ENCODE peak calls at places on chromosomes 1 and 21, in four cellular contexts. Y is HCT116, I is brain microvascular endothelial cell, T is IMR-90. D is an unnamed sample.

GRCh38 chr1:6889875-6890480 is 104.7 kb downstream of the CAMTA1 start:
- DNase-seq in Y (peak), I (peak), T (peak), D (no peak)

GRCh38 chr1:144551107-144551542 is 41.6 kb upstream of the PPIAL4F start:
- DNase-seq in Y (no peak), I (no peak), T (no peak), D (no peak)

GRCh38 chr21:42233067-42233981 is 14.4 kb downstream of the ABCG1 start:
- DNase-seq in Y (no peak), I (peak), T (peak), D (peak)

GRCh38 chr1:8396912-8397406 is 79.0 kb downstream of the SLC45A1 start:
- DNase-seq in Y (no peak), I (peak), T (peak), D (no peak)

GRCh38 chr21:31103571-31104265 is 65.4 kb upstream of the KRTAP19-8 start:
- DNase-seq in Y (no peak), I (no peak), T (no peak), D (no peak)

GRCh38 chr1:31241321-31241720 is 1.6 kb upstream of the NKAIN1 start:
- DNase-seq in Y (no peak), I (no peak), T (no peak), D (peak)

GRCh38 chr1:162056043-162056442 is 13.4 kb upstream of the NOS1AP start:
- DNase-seq in Y (peak), I (peak), T (peak), D (peak)

GRCh38 chr21:44353200-44353970 is at the start of gene TRPM2:
- DNase-seq in Y (no peak), I (no peak), T (no peak), D (peak)

GRCh38 chr1:208054485-208054884 is 143.6 kb upstream of the CD34 start:
- DNase-seq in Y (no peak), I (no peak), T (no peak), D (no peak)

GRCh38 chr1:93080424-93080823 is 1.3 kb downstream of the MTF2 start:
- DNase-seq in Y (peak), I (peak), T (peak), D (no peak)

GRCh38 chr21:38773108-38774061 is 32.3 kb upstream of the ETS2 start:
- DNase-seq in Y (peak), I (peak), T (peak), D (no peak)

GRCh38 chr1:78673120-78673519 is 23.5 kb downstream of the IFI44 start:
- DNase-seq in Y (no peak), I (no peak), T (no peak), D (no peak)

GRCh38 chr21:42525228-42525604 is 11.6 kb downstream of the SLC37A1 start:
- DNase-seq in Y (no peak), I (peak), T (peak), D (no peak)

GRCh38 chr1:202105571-202106339 is 17.0 kb upstream of the GPR37L1 start:
- DNase-seq in Y (peak), I (peak), T (peak), D (no peak)

DNA sequence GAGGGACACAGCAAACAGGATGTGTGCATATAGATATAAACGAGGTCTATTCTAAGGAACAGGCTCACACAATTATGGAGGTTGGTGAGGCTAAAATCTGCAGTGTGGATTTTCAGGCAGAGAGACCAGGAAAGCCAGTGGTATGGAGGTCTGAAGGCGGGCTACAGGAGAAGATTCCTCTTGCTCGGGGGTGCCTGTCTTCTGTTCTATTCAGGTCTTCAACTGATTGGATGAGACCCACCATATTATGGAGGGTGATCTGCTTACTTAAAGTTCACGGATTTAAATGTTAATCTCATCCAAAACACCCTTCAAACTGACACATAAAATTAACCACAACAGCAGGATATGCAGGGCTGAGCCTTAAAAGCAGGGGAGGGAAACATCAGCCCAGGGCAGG is 238.5 kb downstream of the PTPRU start:
- DNase-seq in Y (no peak), I (no peak), T (no peak), D (no peak)
- H3K27ac ChIP-seq in Y (no peak), I (no peak), T (no peak), D (no peak)

GRCh38 chr21:46152939-46153258 is 2.5 kb downstream of the FTCD start:
- DNase-seq in Y (no peak), I (no peak), T (no peak), D (no peak)
- H3K4me3 ChIP-seq in Y (no peak), I (peak), T (no peak), D (no peak)

GRCh38 chr1:15515026-15515663 is 8.9 kb downstream of the CASP9 start:
- DNase-seq in Y (no peak), I (no peak), T (no peak), D (no peak)
- H3K27ac ChIP-seq in Y (no peak), I (no peak), T (no peak), D (no peak)

DNA sequence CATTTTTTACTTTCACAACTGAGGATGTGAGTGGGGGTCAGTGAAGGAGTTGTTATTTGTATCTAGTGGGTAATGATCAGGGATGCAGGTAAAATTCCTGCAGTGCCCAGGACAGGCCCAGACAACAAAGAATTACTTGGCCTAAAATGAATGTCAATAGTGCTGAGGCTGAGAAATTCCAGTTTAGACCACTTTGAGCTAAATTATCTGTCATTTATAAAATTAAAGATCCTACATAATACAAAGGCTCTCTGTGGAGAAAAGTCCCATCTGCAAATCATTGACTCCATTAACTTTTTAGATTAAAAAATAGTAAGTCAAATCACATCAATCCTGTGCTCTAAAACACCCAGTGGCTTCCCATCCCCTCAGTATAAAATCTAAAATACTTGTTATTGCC is 130.7 kb upstream of the COL11A1 start:
- DNase-seq in Y (no peak), I (no peak), T (no peak), D (no peak)
- H3K4me3 ChIP-seq in Y (no peak), I (no peak), T (no peak), D (no peak)

GRCh38 chr1:203523667-203524066 is 29.7 kb downstream of the OPTC start:
- DNase-seq in Y (no peak), I (no peak), T (no peak), D (no peak)

GRCh38 chr1:203524824-203525223 is 30.9 kb downstream of the OPTC start:
- DNase-seq in Y (no peak), I (no peak), T (no peak), D (peak)

GRCh38 chr1:203522237-203522636 is 28.3 kb downstream of the OPTC start:
- DNase-seq in Y (no peak), I (no peak), T (no peak), D (no peak)

GRCh38 chr1:203525685-203526084 is 31.7 kb downstream of the OPTC start:
- DNase-seq in Y (no peak), I (no peak), T (no peak), D (peak)

DNA sequence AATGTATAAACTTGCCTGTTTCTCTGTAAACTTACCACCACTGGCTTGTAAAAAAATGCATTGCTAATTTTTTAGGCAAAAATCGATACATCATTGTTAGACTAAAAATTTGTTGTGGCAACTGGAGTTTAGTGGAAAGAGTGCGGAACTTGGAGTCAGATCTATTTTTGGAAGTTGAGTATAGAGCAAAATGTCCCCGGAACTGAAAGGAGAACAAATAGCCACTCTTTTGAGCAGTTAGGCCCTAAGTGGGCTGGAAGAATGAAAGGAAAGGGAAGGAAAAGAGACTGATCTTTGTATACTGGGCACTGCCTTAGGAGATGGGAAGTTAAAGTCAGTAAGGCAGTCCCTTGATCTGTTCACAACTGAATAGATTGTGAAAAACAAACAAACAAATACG is 30.2 kb downstream of the OPTC start:
- DNase-seq in Y (no peak), I (no peak), T (no peak), D (no peak)
- H3K27ac ChIP-seq in Y (no peak), I (no peak), T (no peak), D (no peak)

DNA sequence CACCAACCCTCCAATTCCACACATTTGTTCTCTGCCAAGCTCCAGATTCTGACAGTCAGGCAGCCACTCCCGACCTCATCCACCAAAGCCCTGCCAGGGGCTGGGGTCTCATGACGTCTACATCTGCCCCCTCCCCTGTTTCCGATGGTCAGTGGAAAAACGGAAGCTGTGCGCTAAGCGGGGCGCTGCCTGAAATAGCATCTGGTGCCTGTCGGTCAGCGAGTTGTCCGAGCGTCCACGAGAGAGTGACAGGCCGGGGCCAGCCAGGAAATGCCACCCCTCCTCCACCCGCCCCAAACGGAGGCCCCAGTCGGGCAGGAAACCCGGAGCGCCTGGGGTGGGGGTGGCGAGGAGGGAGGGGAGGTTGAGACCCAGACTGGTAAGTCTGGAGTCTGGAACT is 3.3 kb upstream of the TAL1 start:
- DNase-seq in Y (no peak), I (no peak), T (no peak), D (no peak)
- H3K4me3 ChIP-seq in Y (no peak), I (no peak), T (no peak), D (no peak)

DNA sequence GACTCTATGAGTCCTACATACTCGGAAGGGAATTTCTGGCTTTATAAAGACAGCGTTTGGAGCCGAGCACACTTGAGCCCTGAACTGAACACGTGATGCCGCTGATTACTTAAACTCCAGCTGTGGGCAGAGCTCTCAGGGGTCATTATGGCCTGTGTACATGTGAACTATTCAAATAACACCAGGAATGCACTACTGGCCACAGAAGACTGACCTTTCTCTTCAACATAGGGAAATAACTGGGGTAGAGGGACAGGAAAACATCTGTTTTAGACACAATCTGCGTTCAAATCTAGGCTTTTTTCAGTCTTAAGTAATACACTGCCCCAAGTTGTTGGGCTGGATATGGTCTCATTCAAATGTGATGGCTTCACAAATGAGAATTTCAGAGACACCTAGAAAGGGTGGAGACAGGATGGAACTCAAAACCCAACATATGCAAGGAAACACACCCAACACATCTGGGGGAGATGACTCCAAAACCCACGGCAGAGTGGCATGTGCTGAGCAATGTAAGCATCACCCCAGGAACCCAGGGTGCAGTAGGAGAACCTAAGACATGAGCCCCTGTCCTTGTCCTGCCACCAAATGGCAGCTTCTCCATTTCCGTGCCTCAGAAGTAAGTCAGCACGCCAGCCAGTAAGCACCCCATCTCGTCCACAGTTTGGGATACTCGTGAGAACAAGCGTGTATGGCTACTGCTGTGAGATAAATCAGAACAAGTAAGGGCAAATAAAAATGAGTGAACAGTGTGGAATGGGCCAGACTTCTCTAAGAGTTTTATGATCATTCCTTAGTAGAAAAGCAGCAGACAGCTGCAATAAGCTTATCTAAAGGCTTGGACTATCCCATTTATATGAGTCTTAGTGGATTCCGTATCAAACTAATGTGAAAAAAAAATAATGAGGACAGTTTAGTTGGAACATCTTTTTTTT is 24.9 kb downstream of the NID1 start:
- DNase-seq in Y (no peak), I (peak), T (peak), D (no peak)
- H3K27ac ChIP-seq in Y (no peak), I (no peak), T (peak), D (peak)

DNA sequence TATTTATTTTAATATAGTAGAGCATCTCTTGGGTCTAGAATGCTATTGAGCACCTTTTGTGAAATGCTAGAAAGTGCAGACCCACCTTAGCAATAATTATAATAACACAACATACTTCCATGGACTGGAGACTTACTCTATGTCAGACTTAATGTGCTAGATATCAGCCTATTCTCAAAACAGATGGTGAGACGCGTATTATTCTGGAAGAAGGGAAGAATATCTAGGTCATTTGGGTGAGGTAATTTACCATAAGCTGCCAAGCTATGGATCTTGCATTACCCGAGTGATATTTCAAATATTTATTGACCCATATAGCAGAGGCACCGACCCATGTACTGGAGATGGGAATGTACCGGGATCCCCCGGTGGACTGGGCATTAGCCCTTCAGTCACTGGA is 20.6 kb upstream of the IFNLR1 start:
- DNase-seq in Y (no peak), I (no peak), T (no peak), D (no peak)
- H3K4me3 ChIP-seq in Y (no peak), I (no peak), T (no peak), D (no peak)

GRCh38 chr1:228376262-228376628 is 30.4 kb downstream of the TRIM11 start:
- DNase-seq in Y (no peak), I (no peak), T (no peak), D (no peak)

GRCh38 chr1:228379165-228379460 is 27.5 kb downstream of the TRIM11 start:
- DNase-seq in Y (no peak), I (peak), T (no peak), D (peak)

GRCh38 chr1:228376651-228377631 is 29.7 kb downstream of the TRIM11 start:
- DNase-seq in Y (no peak), I (no peak), T (no peak), D (peak)

GRCh38 chr1:228378453-228379164 is 28.0 kb downstream of the TRIM11 start:
- DNase-seq in Y (peak), I (peak), T (peak), D (peak)

DNA sequence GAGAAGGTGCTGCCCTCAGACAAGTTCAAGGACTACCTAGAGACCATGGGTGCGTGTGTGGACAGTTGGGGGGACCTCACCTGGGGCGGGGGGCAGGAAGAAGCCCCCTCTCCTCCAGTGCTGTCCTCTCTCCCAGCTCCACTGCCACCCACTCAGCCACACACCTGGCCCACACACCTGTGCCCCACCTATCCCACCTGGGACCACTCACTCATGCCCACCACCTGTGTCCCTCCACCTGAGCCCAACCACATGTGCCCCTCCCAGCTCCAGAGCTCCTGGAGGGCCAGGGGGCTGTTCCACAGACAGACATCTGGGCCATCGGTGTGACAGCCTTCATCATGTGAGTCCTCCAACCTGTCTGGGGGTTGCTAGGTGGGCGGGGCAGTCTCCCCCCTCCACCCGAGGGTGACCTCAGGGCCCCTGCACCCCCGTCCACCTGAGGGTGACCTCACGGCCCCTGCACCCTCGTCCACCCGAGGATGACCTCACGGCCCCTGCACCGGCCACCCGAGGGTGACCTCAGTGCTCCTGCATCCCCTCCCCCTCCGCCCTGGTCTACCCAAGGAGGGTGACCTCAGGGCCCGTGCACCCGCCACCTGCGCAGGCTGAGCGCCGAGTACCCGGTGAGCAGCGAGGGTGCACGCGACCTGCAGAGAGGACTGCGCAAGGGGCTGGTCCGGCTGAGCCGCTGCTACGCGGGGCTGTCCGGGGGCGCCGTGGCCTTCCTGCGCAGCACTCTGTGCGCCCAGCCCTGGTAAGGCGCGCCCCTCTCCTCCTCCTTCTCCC is 28.8 kb downstream of the TRIM11 start:
- DNase-seq in Y (no peak), I (no peak), T (no peak), D (peak)
- H3K27ac ChIP-seq in Y (peak), I (no peak), T (no peak), D (no peak)